ENCODE peak calls at places on chromosomes 1 and 21, in ten cellular contexts. One of them, this sample, is unnamed. For H4K20me1, the result is how much of the 10 kb centered on the place peaks cover.

GRCh38 chr1:162389971-162390370 is 8.4 kb downstream of the C1orf226 start:
- DNase-seq in HCT116: no peak
- DNase-seq in Karpas-422: no peak
- DNase-seq in OCI-LY7: no peak
- DNase-seq in neural progenitor cell: no peak
- DNase-seq in fibroblast of lung: peak
- DNase-seq in endothelial cell of umbilical vein: no peak
- DNase-seq in K562: peak
- DNase-seq in IMR-90: no peak
- DNase-seq in GM12878: no peak
- DNase-seq in this sample: no peak

GRCh38 chr1:31980835-31981782 is 32.6 kb upstream of the KHDRBS1 start:
- DNase-seq in HCT116: no peak
- DNase-seq in Karpas-422: no peak
- DNase-seq in OCI-LY7: peak
- DNase-seq in neural progenitor cell: no peak
- DNase-seq in fibroblast of lung: no peak
- DNase-seq in endothelial cell of umbilical vein: no peak
- DNase-seq in K562: no peak
- DNase-seq in IMR-90: no peak
- DNase-seq in GM12878: peak
- DNase-seq in this sample: no peak

GRCh38 chr1:176719478-176719877 is 256.5 kb downstream of the PAPPA2 start:
- DNase-seq in HCT116: no peak
- DNase-seq in Karpas-422: no peak
- DNase-seq in OCI-LY7: no peak
- DNase-seq in neural progenitor cell: no peak
- DNase-seq in fibroblast of lung: no peak
- DNase-seq in endothelial cell of umbilical vein: no peak
- DNase-seq in K562: no peak
- DNase-seq in IMR-90: no peak
- DNase-seq in GM12878: no peak
- DNase-seq in this sample: no peak

GRCh38 chr1:7186382-7187120 is 401.3 kb downstream of the CAMTA1 start:
- DNase-seq in HCT116: no peak
- DNase-seq in Karpas-422: no peak
- DNase-seq in OCI-LY7: no peak
- DNase-seq in neural progenitor cell: no peak
- DNase-seq in fibroblast of lung: no peak
- DNase-seq in endothelial cell of umbilical vein: no peak
- DNase-seq in K562: no peak
- DNase-seq in IMR-90: no peak
- DNase-seq in GM12878: no peak
- DNase-seq in this sample: no peak

GRCh38 chr1:26696191-26696644 is 403 bp downstream of the ARID1A start:
- DNase-seq in HCT116: no peak
- DNase-seq in Karpas-422: no peak
- DNase-seq in OCI-LY7: no peak
- DNase-seq in neural progenitor cell: no peak
- DNase-seq in fibroblast of lung: no peak
- DNase-seq in endothelial cell of umbilical vein: no peak
- DNase-seq in K562: peak
- DNase-seq in IMR-90: no peak
- DNase-seq in GM12878: no peak
- DNase-seq in this sample: no peak

GRCh38 chr1:233359431-233359830 is 31.9 kb downstream of the MAP3K21 start:
- DNase-seq in HCT116: no peak
- DNase-seq in Karpas-422: no peak
- DNase-seq in OCI-LY7: no peak
- DNase-seq in neural progenitor cell: no peak
- DNase-seq in fibroblast of lung: no peak
- DNase-seq in endothelial cell of umbilical vein: no peak
- DNase-seq in K562: no peak
- DNase-seq in IMR-90: no peak
- DNase-seq in GM12878: no peak
- DNase-seq in this sample: no peak

GRCh38 chr21:43881283-43881682 is 16.3 kb downstream of the AGPAT3 start:
- DNase-seq in HCT116: no peak
- DNase-seq in Karpas-422: no peak
- DNase-seq in OCI-LY7: no peak
- DNase-seq in neural progenitor cell: no peak
- DNase-seq in fibroblast of lung: peak
- DNase-seq in endothelial cell of umbilical vein: no peak
- DNase-seq in K562: no peak
- DNase-seq in IMR-90: no peak
- DNase-seq in GM12878: no peak
- DNase-seq in this sample: no peak

GRCh38 chr1:10918531-10918930 is 93.9 kb upstream of the TARDBP start:
- DNase-seq in HCT116: no peak
- DNase-seq in Karpas-422: no peak
- DNase-seq in OCI-LY7: no peak
- DNase-seq in neural progenitor cell: no peak
- DNase-seq in fibroblast of lung: peak
- DNase-seq in endothelial cell of umbilical vein: no peak
- DNase-seq in K562: no peak
- DNase-seq in IMR-90: peak
- DNase-seq in GM12878: no peak
- DNase-seq in this sample: peak

GRCh38 chr1:9174762-9175161 is 45.9 kb upstream of the GPR157 start:
- DNase-seq in HCT116: no peak
- DNase-seq in Karpas-422: no peak
- DNase-seq in OCI-LY7: no peak
- DNase-seq in neural progenitor cell: no peak
- DNase-seq in fibroblast of lung: no peak
- DNase-seq in endothelial cell of umbilical vein: no peak
- DNase-seq in K562: no peak
- DNase-seq in IMR-90: no peak
- DNase-seq in GM12878: no peak
- DNase-seq in this sample: no peak
- H4K20me1 ChIP-seq in HCT116: under half
- H4K20me1 ChIP-seq in Karpas-422: under half
- H4K20me1 ChIP-seq in OCI-LY7: under half
- H4K20me1 ChIP-seq in neural progenitor cell: under half
- H4K20me1 ChIP-seq in fibroblast of lung: under half
- H4K20me1 ChIP-seq in endothelial cell of umbilical vein: under half
- H4K20me1 ChIP-seq in K562: under half
- H4K20me1 ChIP-seq in IMR-90: half or more
- H4K20me1 ChIP-seq in GM12878: under half
- H4K20me1 ChIP-seq in this sample: under half

GRCh38 chr1:110634455-110635281 is 28.5 kb upstream of the KCNA2 start:
- DNase-seq in HCT116: no peak
- DNase-seq in Karpas-422: no peak
- DNase-seq in OCI-LY7: peak
- DNase-seq in neural progenitor cell: no peak
- DNase-seq in fibroblast of lung: peak
- DNase-seq in endothelial cell of umbilical vein: no peak
- DNase-seq in K562: no peak
- DNase-seq in IMR-90: peak
- DNase-seq in GM12878: peak
- DNase-seq in this sample: no peak
- H3K4me3 ChIP-seq in HCT116: no peak
- H3K4me3 ChIP-seq in Karpas-422: no peak
- H3K4me3 ChIP-seq in OCI-LY7: peak
- H3K4me3 ChIP-seq in neural progenitor cell: no peak
- H3K4me3 ChIP-seq in fibroblast of lung: no peak
- H3K4me3 ChIP-seq in endothelial cell of umbilical vein: no peak
- H3K4me3 ChIP-seq in K562: no peak
- H3K4me3 ChIP-seq in IMR-90: no peak
- H3K4me3 ChIP-seq in GM12878: no peak
- H3K4me3 ChIP-seq in this sample: no peak

GRCh38 chr1:12080773-12081556 is 17.9 kb downstream of the TNFRSF8 start:
- DNase-seq in HCT116: no peak
- DNase-seq in Karpas-422: no peak
- DNase-seq in OCI-LY7: no peak
- DNase-seq in neural progenitor cell: no peak
- DNase-seq in fibroblast of lung: no peak
- DNase-seq in endothelial cell of umbilical vein: no peak
- DNase-seq in K562: no peak
- DNase-seq in IMR-90: no peak
- DNase-seq in GM12878: no peak
- DNase-seq in this sample: no peak
- H3K27ac ChIP-seq in HCT116: peak
- H3K27ac ChIP-seq in Karpas-422: no peak
- H3K27ac ChIP-seq in OCI-LY7: no peak
- H3K27ac ChIP-seq in neural progenitor cell: no peak
- H3K27ac ChIP-seq in fibroblast of lung: no peak
- H3K27ac ChIP-seq in endothelial cell of umbilical vein: no peak
- H3K27ac ChIP-seq in K562: peak
- H3K27ac ChIP-seq in IMR-90: no peak
- H3K27ac ChIP-seq in GM12878: peak
- H3K27ac ChIP-seq in this sample: no peak

GRCh38 chr1:33336580-33336979 is 15.7 kb upstream of the A3GALT2 start:
- DNase-seq in HCT116: no peak
- DNase-seq in Karpas-422: no peak
- DNase-seq in OCI-LY7: no peak
- DNase-seq in neural progenitor cell: no peak
- DNase-seq in fibroblast of lung: no peak
- DNase-seq in endothelial cell of umbilical vein: no peak
- DNase-seq in K562: no peak
- DNase-seq in IMR-90: no peak
- DNase-seq in GM12878: no peak
- DNase-seq in this sample: no peak
- H4K20me1 ChIP-seq in HCT116: under half
- H4K20me1 ChIP-seq in Karpas-422: under half
- H4K20me1 ChIP-seq in OCI-LY7: under half
- H4K20me1 ChIP-seq in neural progenitor cell: half or more
- H4K20me1 ChIP-seq in fibroblast of lung: under half
- H4K20me1 ChIP-seq in endothelial cell of umbilical vein: under half
- H4K20me1 ChIP-seq in K562: under half
- H4K20me1 ChIP-seq in IMR-90: half or more
- H4K20me1 ChIP-seq in GM12878: under half
- H4K20me1 ChIP-seq in this sample: half or more

This sample was measured in DND-41.